ENCODE peak calls at places on chromosomes 13 and 19, in eight cellular contexts. I is Peyer's patch; B is cardiac fibroblast; K is fibroblast of lung; Z is CD4-positive, CD25-positive, alpha-beta regulatory T cell; S is uterus; Q is PC-3; Y is breast epithelium. U is an unnamed sample.
A peak's percentile ranks its signal among the peaks of the same experiment; 100 is the strongest.

GRCh38 chr13:24503376-24503690 is 9.2 kb downstream of the PARP4 start:
- DNase-seq in I (peak; percentile 60), B (no peak), K (no peak), Z (no peak), S (no peak), Q (no peak), Y (no peak), U (no peak)

GRCh38 chr13:39249971-39250370 is 211.7 kb downstream of the NHLRC3 start:
- DNase-seq in I (no peak), B (no peak), K (no peak), Z (no peak), S (no peak), Q (no peak), Y (no peak), U (no peak)

GRCh38 chr13:107025991-107026390 is 458.1 kb upstream of the ARGLU1 start:
- DNase-seq in I (no peak), B (peak; percentile 2), K (peak; percentile 77), Z (no peak), S (peak; percentile 19), Q (peak; percentile 49), Y (peak; percentile 54), U (peak; percentile 58)

GRCh38 chr19:5143471-5144411 is 174.8 kb downstream of the KDM4B start:
- DNase-seq in I (peak; percentile 64), B (no peak), K (no peak), Z (no peak), S (no peak), Q (no peak), Y (no peak), U (no peak)

GRCh38 chr13:99988469-99989375 is 7.1 kb downstream of the ZIC2 start:
- DNase-seq in I (no peak), B (no peak), K (no peak), Z (no peak), S (no peak), Q (no peak), Y (no peak), U (no peak)

GRCh38 chr13:63455938-63456337 is 2040.3 kb upstream of the PCDH20 start:
- DNase-seq in I (no peak), B (peak; percentile 6), K (no peak), Z (no peak), S (no peak), Q (peak; percentile 8), Y (no peak), U (no peak)

GRCh38 chr13:95588721-95589120 is 36.2 kb downstream of the CLDN10 start:
- DNase-seq in I (no peak), B (peak; percentile 80), K (no peak), Z (no peak), S (no peak), Q (peak; percentile 43), Y (no peak), U (peak; percentile 57)

GRCh38 chr13:30493670-30494381 is 28.1 kb upstream of the HMGB1 start:
- DNase-seq in I (no peak), B (no peak), K (no peak), Z (no peak), S (no peak), Q (no peak), Y (no peak), U (no peak)

GRCh38 chr19:11375143-11375948 is 880 bp downstream of the SWSAP1 start:
- DNase-seq in I (peak; percentile 88), B (no peak), K (no peak), Z (peak; percentile 94), S (peak; percentile 64), Q (peak; percentile 49), Y (no peak), U (no peak)

GRCh38 chr19:56840452-56841193 is at the start of the genes PEG3 and ZIM2:
- DNase-seq in I (peak; percentile 52), B (no peak), K (peak; percentile 12), Z (no peak), S (peak; percentile 88), Q (no peak), Y (peak; percentile 61), U (no peak)

GRCh38 chr13:25977216-25977615 is 74.6 kb downstream of the SHISA2 start:
- DNase-seq in I (no peak), B (no peak), K (no peak), Z (no peak), S (no peak), Q (no peak), Y (no peak), U (no peak)

GRCh38 chr13:29589234-29589633 is 6.3 kb downstream of the SLC7A1 start:
- DNase-seq in I (no peak), B (peak; percentile 42), K (no peak), Z (no peak), S (no peak), Q (no peak), Y (no peak), U (peak; percentile 76)

GRCh38 chr19:36417752-36418286 is 625 bp downstream of the ZFP82 start:
- DNase-seq in I (no peak), B (no peak), K (no peak), Z (no peak), S (no peak), Q (no peak), Y (no peak), U (no peak)

GRCh38 chr13:64925284-64925683 is 2304.9 kb downstream of the PCDH9 start:
- DNase-seq in I (no peak), B (peak; percentile 22), K (peak; percentile 10), Z (no peak), S (no peak), Q (peak; percentile 8), Y (no peak), U (no peak)

GRCh38 chr13:48266967-48267639 is 34.1 kb downstream of the ITM2B start:
- DNase-seq in I (no peak), B (no peak), K (no peak), Z (no peak), S (no peak), Q (no peak), Y (no peak), U (no peak)

DNA sequence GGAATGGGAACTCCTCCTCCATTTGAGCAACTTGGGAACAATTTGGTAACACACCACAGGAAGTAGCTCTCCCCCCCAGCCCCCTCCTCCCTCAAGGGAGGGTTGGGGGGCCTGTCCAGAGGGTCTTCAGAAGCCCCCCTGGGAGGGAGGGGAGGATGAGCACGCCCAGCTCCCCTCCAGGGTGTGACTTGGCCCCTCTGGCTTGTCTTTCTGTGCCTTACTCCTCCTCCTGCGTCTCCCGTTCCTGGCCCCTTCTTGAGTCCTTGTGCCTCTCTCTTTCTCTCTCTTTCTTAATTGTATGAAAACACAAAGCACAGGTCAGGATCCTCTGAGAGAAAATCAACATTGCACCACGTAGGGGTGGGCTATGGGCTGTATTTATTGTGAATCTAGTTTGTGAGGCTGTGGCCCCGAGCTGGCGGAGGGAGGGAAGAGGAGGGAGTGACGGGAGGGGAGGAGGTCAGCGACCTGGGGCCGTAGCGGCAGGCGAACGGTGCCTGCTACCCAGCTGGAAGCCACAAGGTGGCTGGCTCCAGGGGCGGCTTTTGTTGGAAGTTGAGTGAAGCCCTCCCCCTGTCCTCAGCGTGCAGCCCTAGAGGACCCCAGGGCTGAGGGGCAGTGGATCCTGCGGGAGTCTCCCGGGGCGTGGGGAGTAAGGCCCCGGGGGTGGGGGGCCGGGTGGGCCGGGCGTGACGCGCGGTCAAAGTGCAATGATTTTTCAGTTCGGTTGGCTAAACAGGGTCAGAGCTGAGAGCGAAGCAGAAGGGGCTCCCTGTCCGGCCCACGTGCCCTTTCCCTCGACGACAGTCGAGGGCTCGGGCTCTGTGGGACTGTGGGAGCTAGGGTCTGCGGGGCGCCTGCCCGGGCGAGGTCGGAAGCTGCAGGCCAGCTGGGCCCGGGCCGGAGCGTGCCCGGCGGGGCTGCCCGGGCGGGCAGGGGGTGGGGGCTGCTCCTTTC is 6.4 kb downstream of the LYL1 start:
- DNase-seq in I (peak; percentile 69), B (no peak), K (no peak), Z (no peak), S (peak; percentile 59), Q (peak; percentile 46), Y (no peak), U (no peak)
- H3K4me3 ChIP-seq in I (peak overlapping the region; percentile 27), B (no peak overlapping the region), K (no peak overlapping the region), Z (peak overlapping the region; percentile 61), S (no peak overlapping the region), Q (peak overlapping the region; percentile 67), Y (no peak overlapping the region), U (no peak overlapping the region)

DNA sequence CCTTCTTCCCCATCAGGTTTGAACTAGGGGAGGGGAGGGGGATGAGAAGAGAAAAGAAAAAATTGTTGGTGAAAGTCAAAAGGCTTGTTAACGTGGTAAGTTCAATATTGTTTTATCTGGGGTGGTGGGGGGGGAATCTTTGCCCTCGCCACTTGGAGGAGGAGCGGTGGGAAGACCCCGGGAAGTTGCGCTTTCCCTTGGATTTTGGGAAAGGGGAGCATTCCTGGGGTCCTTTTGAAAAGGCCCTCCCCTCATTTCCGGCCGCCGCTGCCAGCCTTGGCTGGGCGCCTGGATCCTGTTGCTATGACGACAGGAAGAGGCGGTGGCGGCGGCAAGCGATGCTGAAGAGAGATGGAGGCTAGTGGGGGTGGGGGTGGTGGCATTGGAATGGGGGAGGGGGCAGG is 4.6 kb upstream of the CACNG8 start:
- DNase-seq in I (no peak), B (no peak), K (no peak), Z (no peak), S (no peak), Q (no peak), Y (no peak), U (no peak)
- H3K4me3 ChIP-seq in I (no peak overlapping the region), B (no peak overlapping the region), K (no peak overlapping the region), Z (no peak overlapping the region), S (no peak overlapping the region), Q (no peak overlapping the region), Y (no peak overlapping the region), U (no peak overlapping the region)

DNA sequence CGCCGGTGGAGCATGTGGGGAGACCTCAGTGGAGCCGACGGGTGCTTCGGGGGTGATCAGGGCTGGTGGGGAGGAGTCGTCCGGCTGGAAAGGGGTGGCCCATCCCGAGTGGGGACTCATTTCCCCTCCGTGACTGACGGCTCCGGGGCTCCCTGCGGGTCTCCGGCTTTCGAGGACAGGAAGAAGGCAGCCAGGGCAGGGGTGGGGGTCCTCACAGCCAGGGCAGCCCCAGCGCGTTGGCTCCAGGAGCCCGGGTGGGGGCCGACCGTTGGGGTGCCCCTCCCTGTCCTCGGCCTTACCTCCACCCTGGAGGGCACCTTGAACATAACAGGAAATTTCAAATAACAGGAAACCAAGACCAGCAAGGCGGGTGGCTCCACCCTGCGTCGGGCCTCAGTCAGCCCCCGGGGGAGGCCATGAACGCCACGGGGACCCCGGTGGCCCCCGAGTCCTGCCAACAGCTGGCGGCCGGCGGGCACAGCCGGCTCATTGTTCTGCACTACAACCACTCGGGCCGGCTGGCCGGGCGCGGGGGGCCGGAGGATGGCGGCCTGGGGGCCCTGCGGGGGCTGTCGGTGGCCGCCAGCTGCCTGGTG is at the start of gene S1PR4:
- DNase-seq in I (peak; percentile 85), B (no peak), K (no peak), Z (peak; percentile 96), S (no peak), Q (no peak), Y (no peak), U (no peak)
- H3K4me3 ChIP-seq in I (peak within 1 kb of the TSS; percentile 49), B (no peak within 1 kb of the TSS), K (no peak within 1 kb of the TSS), Z (peak within 1 kb of the TSS; percentile 94), S (no peak within 1 kb of the TSS), Q (no peak within 1 kb of the TSS), Y (peak within 1 kb of the TSS; percentile 51), U (no peak within 1 kb of the TSS)

DNA sequence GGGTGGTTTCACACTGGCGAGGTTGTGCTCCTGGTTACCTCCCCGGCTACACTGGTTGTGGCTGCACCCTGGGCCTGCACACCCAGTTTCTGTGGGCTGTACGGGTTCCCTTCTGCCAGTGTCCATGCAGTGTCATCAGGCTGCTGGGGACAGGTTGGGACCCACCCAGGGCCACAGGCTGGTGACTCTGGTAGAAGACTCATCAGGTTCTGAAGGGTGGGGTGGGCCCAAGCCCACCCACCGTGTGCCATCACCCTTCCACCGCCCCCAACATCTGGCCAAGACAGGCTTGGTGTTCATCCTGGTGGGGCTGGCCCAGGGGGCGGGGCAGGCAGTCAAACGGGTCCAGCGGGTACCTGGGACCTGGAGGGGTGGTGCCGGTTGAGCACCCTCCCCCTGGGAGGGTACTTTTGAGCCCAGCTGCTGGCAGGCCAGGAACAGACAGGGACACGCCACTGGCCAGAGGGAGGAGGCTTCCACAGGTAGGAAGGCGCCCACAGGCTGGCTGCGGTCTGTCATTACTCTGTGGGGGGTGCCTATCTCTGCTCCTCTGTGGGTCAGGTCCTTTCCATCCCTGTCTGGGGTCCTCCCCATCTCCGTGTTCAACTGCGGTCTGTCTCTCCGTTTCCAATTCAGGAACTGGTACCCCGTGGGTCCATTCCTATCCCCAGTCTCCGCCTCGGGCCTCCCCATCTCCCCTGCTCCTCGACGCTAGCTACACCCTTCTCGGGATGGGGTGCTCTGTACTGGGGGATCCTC is at the start of gene RNF225:
- DNase-seq in I (no peak), B (no peak), K (no peak), Z (no peak), S (no peak), Q (peak; percentile 83), Y (peak; percentile 73), U (no peak)
- H3K4me3 ChIP-seq in I (no peak within 1 kb of the TSS), B (no peak within 1 kb of the TSS), K (no peak within 1 kb of the TSS), Z (no peak within 1 kb of the TSS), S (no peak within 1 kb of the TSS), Q (no peak within 1 kb of the TSS), Y (peak within 1 kb of the TSS; percentile 66), U (no peak within 1 kb of the TSS)